ENCODE peak calls at places on chromosome 3, in five cellular contexts. D, G, N, Q and A are unnamed samples.

GRCh38 chr3:190064112-190064511 is 56.6 kb downstream of the P3H2 start:
- DNase-seq in D (no peak), G (no peak), N (peak), Q (peak), A (peak)

GRCh38 chr3:171982829-171983228 is 56.5 kb upstream of the FNDC3B start:
- DNase-seq in N (peak), D (no peak), G (no peak), Q (no peak), A (peak)

GRCh38 chr3:141336672-141337522 is 31.4 kb upstream of the ZBTB38 start:
- DNase-seq in G (no peak), D (no peak), N (peak), Q (peak), A (no peak)

GRCh38 chr3:61438253-61439115 is 122.9 kb upstream of the PTPRG start:
- DNase-seq in G (no peak), D (no peak), Q (no peak), N (no peak), A (no peak)

GRCh38 chr3:151379083-151379734 is 5.3 kb downstream of the P2RY12 start:
- DNase-seq in N (no peak), D (peak), G (no peak), Q (peak), A (no peak)

GRCh38 chr3:26920579-26920978 is 298.0 kb downstream of the LRRC3B start:
- DNase-seq in G (no peak), Q (no peak), D (no peak), N (no peak), A (no peak)

GRCh38 chr3:98900265-98901031 is 1.0 kb downstream of the DCBLD2 start:
- DNase-seq in G (no peak), N (no peak), D (no peak), Q (peak), A (no peak)

GRCh38 chr3:37542772-37543449 is 318.8 kb upstream of the CTDSPL start:
- DNase-seq in N (no peak), Q (no peak), G (no peak), D (no peak), A (no peak)

GRCh38 chr3:170154569-170155143 is 26.9 kb downstream of the PHC3 start:
- DNase-seq in N (no peak), G (no peak), D (no peak), Q (no peak), A (no peak)

GRCh38 chr3:94179059-94179458 is 116.2 kb downstream of the NSUN3 start:
- DNase-seq in Q (no peak), N (no peak), G (no peak), D (peak), A (no peak)

GRCh38 chr3:169362261-169362660 is 301.3 kb downstream of the MECOM start:
- DNase-seq in G (no peak), Q (peak), N (no peak), D (no peak), A (no peak)

GRCh38 chr3:126146034-126146433 is 34.4 kb downstream of the ALDH1L1 start:
- DNase-seq in N (no peak), D (no peak), G (no peak), Q (no peak), A (no peak)

GRCh38 chr3:4245671-4246070 is 57.5 kb upstream of the SETMAR start:
- DNase-seq in N (no peak), D (no peak), G (no peak), Q (no peak), A (no peak)